ENCODE peak calls at places on chromosome 20, in five cellular contexts. B, H, I, C and T are unnamed samples. For H3K36me3 and H3K4me1, the result is how much of the 10 kb centered on the place peaks cover.

GRCh38 chr20:9442858-9443257 is 71.5 kb upstream of the LAMP5 start:
- DNase-seq in B (no peak), H (no peak), I (no peak), C (no peak), T (no peak)

GRCh38 chr20:51313275-51313898 is 229.1 kb downstream of the NFATC2 start:
- DNase-seq in B (no peak), H (no peak), I (no peak), C (no peak), T (no peak)

GRCh38 chr20:17882065-17882833 is 86.3 kb downstream of the SNX5 start:
- DNase-seq in B (no peak), H (peak), I (no peak), C (peak), T (no peak)

GRCh38 chr20:21099653-21100589 is 6.2 kb downstream of the LINC00237 start:
- DNase-seq in B (peak), H (no peak), I (peak), C (no peak), T (peak)

GRCh38 chr20:61295249-61295648 is 43.2 kb downstream of the CDH4 start:
- DNase-seq in B (no peak), H (no peak), I (no peak), C (no peak), T (no peak)

GRCh38 chr20:1934578-1935573 is 39.7 kb downstream of the SIRPA start:
- DNase-seq in B (peak), H (peak), I (no peak), C (peak), T (no peak)

GRCh38 chr20:15342987-15343639 is 1005.7 kb upstream of the FLRT3 start:
- DNase-seq in B (peak), H (no peak), I (no peak), C (no peak), T (no peak)

GRCh38 chr20:35135867-35136586 is 11.1 kb downstream of the EDEM2 start:
- DNase-seq in B (no peak), H (no peak), I (peak), C (no peak), T (no peak)

GRCh38 chr20:46640536-46641311 is 10.5 kb downstream of the SLC13A3 start:
- DNase-seq in B (peak), H (no peak), I (no peak), C (no peak), T (no peak)

GRCh38 chr20:4006640-4007039 is 8.7 kb downstream of the RNF24 start:
- DNase-seq in B (peak), H (no peak), I (peak), C (peak), T (no peak)

GRCh38 chr20:9214676-9215075 is 145.8 kb downstream of the PLCB4 start:
- DNase-seq in B (no peak), H (no peak), I (no peak), C (no peak), T (no peak)

GRCh38 chr20:48603116-48603818 is 224.5 kb downstream of the PREX1 start:
- DNase-seq in B (no peak), H (no peak), I (no peak), C (peak), T (peak)

GRCh38 chr20:25254986-25255680 is 7.2 kb downstream of the PYGB start:
- DNase-seq in B (peak), H (no peak), I (peak), C (no peak), T (no peak)

GRCh38 chr20:63454729-63455567 is 17.5 kb downstream of the KCNQ2 start:
- DNase-seq in B (no peak), H (no peak), I (no peak), C (no peak), T (no peak)

GRCh38 chr20:63434599-63435378 is 37.7 kb downstream of the KCNQ2 start:
- DNase-seq in B (no peak), H (no peak), I (peak), C (no peak), T (peak)

GRCh38 chr20:17710379-17711305 is 10.9 kb downstream of the BANF2 start:
- DNase-seq in B (peak), H (no peak), I (no peak), C (no peak), T (no peak)

GRCh38 chr20:51700809-51701285 is 67.3 kb downstream of the ATP9A start:
- DNase-seq in B (no peak), H (no peak), I (no peak), C (no peak), T (no peak)

GRCh38 chr20:17502105-17502504 is 29.1 kb downstream of the BFSP1 start:
- DNase-seq in B (no peak), H (no peak), I (no peak), C (no peak), T (no peak)

GRCh38 chr20:37356387-37356786 is 10.4 kb downstream of the SRC start:
- DNase-seq in B (peak), H (peak), I (peak), C (peak), T (peak)

GRCh38 chr20:63124782-63125580 is 91.0 kb downstream of the YTHDF1 start:
- DNase-seq in B (peak), H (no peak), I (peak), C (peak), T (peak)

GRCh38 chr20:63215101-63216040 is 560 bp downstream of the YTHDF1 start:
- DNase-seq in B (peak), H (peak), I (no peak), C (no peak), T (no peak)

GRCh38 chr20:3276400-3277015 is 37.5 kb upstream of the SLC4A11 start:
- DNase-seq in B (no peak), H (no peak), I (no peak), C (no peak), T (no peak)

GRCh38 chr20:19885981-19886665 is 128.1 kb downstream of the RIN2 start:
- DNase-seq in B (peak), H (peak), I (peak), C (peak), T (no peak)

GRCh38 chr20:23128461-23129125 is 42.5 kb upstream of the CD93 start:
- DNase-seq in B (peak), H (no peak), I (no peak), C (peak), T (no peak)

GRCh38 chr20:53859684-53860083 is 210.7 kb downstream of the BCAS1 start:
- DNase-seq in B (peak), H (no peak), I (peak), C (peak), T (no peak)

GRCh38 chr20:53856675-53857295 is 213.6 kb downstream of the BCAS1 start:
- DNase-seq in B (no peak), H (no peak), I (no peak), C (no peak), T (no peak)

GRCh38 chr20:53853451-53853713 is 217.0 kb downstream of the BCAS1 start:
- DNase-seq in B (no peak), H (no peak), I (no peak), C (no peak), T (no peak)

GRCh38 chr20:53855733-53856132 is 214.7 kb downstream of the BCAS1 start:
- DNase-seq in B (no peak), H (no peak), I (no peak), C (no peak), T (no peak)

GRCh38 chr20:53857723-53858236 is 212.6 kb downstream of the BCAS1 start:
- DNase-seq in B (no peak), H (no peak), I (no peak), C (no peak), T (no peak)
- H3K36me3 ChIP-seq in B (under half), H (under half), I (under half), C (under half), T (under half)

GRCh38 chr20:53934421-53935352 is 135.7 kb downstream of the BCAS1 start:
- DNase-seq in B (no peak), H (peak), I (peak), C (no peak), T (no peak)
- TF ChIP-seq POLR2A in B (no peak), H (no peak), I (no peak), C (no peak), T (no peak)

GRCh38 chr20:38870733-38871559 is 55.3 kb upstream of the FAM83D start:
- DNase-seq in B (no peak), H (no peak), I (no peak), C (no peak), T (peak)
- H3K4me1 ChIP-seq in B (under half), H (under half), I (under half), C (under half), T (half or more)

DNA sequence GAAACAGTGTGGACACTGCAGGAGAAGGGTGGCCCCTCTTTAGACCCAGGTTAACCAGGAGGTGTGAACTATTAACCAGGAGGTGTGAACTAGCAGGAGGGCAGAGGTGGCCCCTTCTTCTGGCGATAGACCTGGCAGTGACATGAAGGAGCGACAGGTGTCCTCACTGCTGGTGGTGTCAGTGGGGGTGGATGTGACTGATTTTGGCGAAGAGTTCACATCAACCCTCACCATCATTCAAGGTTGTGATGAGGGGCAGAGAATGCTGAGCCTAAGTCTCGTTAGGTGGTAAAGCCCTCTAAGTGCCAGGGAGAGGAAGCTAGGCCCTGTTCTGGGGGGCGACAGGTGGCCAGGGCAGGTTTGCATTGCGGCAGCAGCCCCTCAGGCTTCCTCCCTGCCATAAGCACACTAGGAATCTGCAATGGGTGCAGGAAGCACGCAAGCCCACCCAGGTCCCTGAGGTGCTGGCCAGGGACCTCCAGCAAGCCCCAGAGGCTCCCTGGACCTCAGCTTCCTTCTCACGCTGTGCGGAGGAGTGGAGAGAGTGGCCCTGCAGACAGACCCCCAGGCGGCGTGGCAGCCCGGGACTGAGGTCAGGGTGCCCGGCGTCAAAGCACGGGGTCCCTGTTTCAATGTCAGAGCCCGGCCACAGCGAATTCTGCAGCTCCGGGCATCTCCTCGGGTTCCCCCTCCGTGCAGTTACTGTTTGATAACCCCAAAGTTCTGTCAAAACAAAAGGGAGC is 13.7 kb downstream of the NPEPL1 start:
- DNase-seq in B (no peak), H (no peak), I (no peak), C (peak), T (peak)
- H3K36me3 ChIP-seq in B (under half), H (under half), I (under half), C (under half), T (under half)

GRCh38 chr20:58038123-58038654 is 190.3 kb downstream of the ANKRD60 start:
- DNase-seq in B (no peak), H (no peak), I (no peak), C (no peak), T (peak)
- TF ChIP-seq POLR2A in B (no peak), H (no peak), I (no peak), C (no peak), T (no peak)

GRCh38 chr20:44153636-44154043 is 33.3 kb downstream of the JPH2 start:
- DNase-seq in B (no peak), H (no peak), I (no peak), C (peak), T (no peak)
- H3K4me1 ChIP-seq in B (under half), H (under half), I (under half), C (half or more), T (under half)

GRCh38 chr20:50130995-50131394 is 18.0 kb upstream of the UBE2V1 start:
- DNase-seq in B (no peak), H (no peak), I (peak), C (peak), T (no peak)

GRCh38 chr20:50133474-50134217 is 19.9 kb downstream of the PEDS1 start:
- DNase-seq in B (no peak), H (no peak), I (no peak), C (no peak), T (no peak)

GRCh38 chr20:50129662-50130345 is 16.9 kb upstream of the UBE2V1 start:
- DNase-seq in B (no peak), H (no peak), I (no peak), C (peak), T (no peak)

GRCh38 chr20:50130346-50130703 is 17.4 kb upstream of the UBE2V1 start:
- DNase-seq in B (no peak), H (no peak), I (no peak), C (no peak), T (no peak)

DNA sequence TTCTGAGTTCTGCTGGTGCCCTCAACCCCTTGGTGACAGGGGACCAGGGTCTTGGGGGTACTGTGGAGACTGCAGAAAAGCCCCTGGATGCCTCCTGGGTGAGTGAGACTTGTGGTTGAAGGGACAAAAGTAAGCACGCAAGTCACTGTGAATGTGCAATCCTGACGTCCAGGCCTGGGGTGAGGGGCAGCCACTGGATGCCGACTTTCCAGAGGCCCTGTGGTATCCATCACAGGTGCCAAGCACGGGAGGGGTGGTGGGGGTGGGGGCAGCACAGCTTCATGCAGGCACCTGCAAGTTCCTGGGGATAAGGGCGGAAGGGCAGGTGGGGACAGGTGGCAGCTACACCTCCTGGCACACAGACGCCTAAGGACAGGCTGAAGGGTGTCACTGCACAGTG is 20.1 kb upstream of the UBE2V1 start:
- DNase-seq in B (no peak), H (no peak), I (no peak), C (no peak), T (no peak)
- H3K36me3 ChIP-seq in B (under half), H (under half), I (under half), C (under half), T (under half)